ENCODE peak calls at places on chromosomes 7 and 10, in nine cellular contexts. N is PC-3; K is foreskin keratinocyte; Q is HL-60; A is OCI-LY7; C is heart right ventricle; F is CD8-positive, alpha-beta memory T cell; B is endothelial cell of umbilical vein; T is prostate gland. G is an unnamed sample.

GRCh38 chr10:65945071-65945470 is 980.8 kb upstream of the LRRTM3 start:
- DNase-seq in T (no peak), K (no peak), Q (no peak), C (no peak), A (no peak), B (no peak), F (no peak), N (peak), G (no peak)

GRCh38 chr10:110376021-110376773 is 71.5 kb upstream of the SMNDC1 start:
- DNase-seq in F (no peak), N (no peak), C (peak), Q (no peak), K (no peak), T (no peak), A (no peak), B (peak), G (no peak)

GRCh38 chr10:60677541-60678129 is 100.6 kb upstream of the CDK1 start:
- DNase-seq in C (no peak), A (no peak), N (no peak), K (no peak), B (no peak), F (no peak), T (no peak), Q (no peak), G (no peak)

GRCh38 chr10:11757452-11757819 is 15.3 kb downstream of the ECHDC3 start:
- DNase-seq in K (peak), F (no peak), T (peak), A (no peak), Q (no peak), B (peak), C (peak), N (peak), G (peak)

GRCh38 chr7:139648617-139648932 is 125.1 kb downstream of the CLEC2L start:
- DNase-seq in K (no peak), B (no peak), Q (no peak), A (no peak), F (no peak), C (no peak), N (no peak), T (no peak), G (no peak)

GRCh38 chr7:48052748-48053147 is 17.4 kb downstream of the C7orf57 start:
- DNase-seq in N (peak), C (no peak), K (peak), A (no peak), T (no peak), B (no peak), Q (no peak), F (no peak), G (no peak)

GRCh38 chr7:98877692-98878364 is 504 bp upstream of the TRRAP start:
- DNase-seq in T (no peak), K (no peak), Q (no peak), F (no peak), N (no peak), C (no peak), B (no peak), A (no peak), G (no peak)

GRCh38 chr7:70940597-70940996 is 191.3 kb upstream of the GALNT17 start:
- DNase-seq in N (no peak), Q (no peak), K (no peak), F (no peak), B (no peak), C (no peak), T (no peak), A (no peak), G (no peak)

GRCh38 chr7:91656486-91657237 is 223.8 kb downstream of the MTERF1 start:
- DNase-seq in N (no peak), F (no peak), C (no peak), T (no peak), K (no peak), A (no peak), Q (no peak), B (no peak), G (no peak)

GRCh38 chr7:79453558-79454324 is at the start of gene MAGI2:
- DNase-seq in K (peak), C (peak), A (no peak), N (no peak), B (peak), F (no peak), Q (no peak), T (peak), G (no peak)

GRCh38 chr7:88037050-88037449 is 103.0 kb downstream of the ADAM22 start:
- DNase-seq in F (no peak), T (no peak), K (no peak), Q (no peak), N (no peak), A (no peak), B (no peak), C (no peak), G (no peak)

GRCh38 chr7:5423844-5424688 is 432 bp upstream of the TNRC18 start:
- DNase-seq in Q (peak), T (peak), A (peak), B (peak), F (peak), C (peak), N (peak), K (peak), G (peak)

GRCh38 chr10:712089-712488 is 22.6 kb upstream of the DIP2C start:
- DNase-seq in T (no peak), A (no peak), Q (no peak), F (no peak), N (no peak), C (no peak), K (no peak), B (no peak), G (no peak)

GRCh38 chr7:147584771-147585193 is 1005.8 kb upstream of the C7orf33 start:
- DNase-seq in C (no peak), N (no peak), T (no peak), B (no peak), Q (no peak), F (no peak), A (no peak), K (no peak), G (no peak)

GRCh38 chr7:1961776-1962276 is 270.9 kb downstream of the MAD1L1 start:
- DNase-seq in Q (no peak), B (peak), K (peak), A (no peak), N (peak), F (peak), C (no peak), T (no peak), G (peak)

GRCh38 chr10:13349776-13350274 is 1.7 kb upstream of the SEPHS1 start:
- DNase-seq in B (peak), Q (no peak), A (peak), C (peak), N (peak), K (no peak), T (peak), F (no peak), G (no peak)

GRCh38 chr7:41916450-41916927 is 213.6 kb upstream of the INHBA start:
- DNase-seq in N (peak), A (no peak), B (peak), F (no peak), Q (no peak), K (peak), C (no peak), T (no peak), G (peak)

GRCh38 chr7:128022631-128023532 is 8.4 kb downstream of the LRRC4 start:
- DNase-seq in A (no peak), N (peak), C (no peak), T (no peak), Q (no peak), B (no peak), F (no peak), K (no peak), G (peak)

GRCh38 chr10:77386365-77386764 is 251.2 kb downstream of the KCNMA1 start:
- DNase-seq in B (no peak), T (no peak), K (no peak), F (no peak), C (no peak), Q (no peak), A (no peak), N (no peak), G (no peak)

GRCh38 chr10:88293073-88293472 is 290.0 kb downstream of the RNLS start:
- DNase-seq in B (peak), N (no peak), K (no peak), Q (no peak), A (no peak), F (no peak), T (no peak), C (no peak), G (no peak)

GRCh38 chr7:24227603-24228359 is 56.2 kb upstream of the NPY start:
- DNase-seq in T (no peak), N (no peak), A (peak), F (no peak), K (no peak), Q (no peak), B (no peak), C (no peak), G (no peak)

GRCh38 chr10:116147162-116147906 is 125.7 kb downstream of the GFRA1 start:
- DNase-seq in K (no peak), C (no peak), F (no peak), N (no peak), B (no peak), Q (no peak), T (no peak), A (no peak), G (no peak)

GRCh38 chr7:25963733-25964132 is 188.3 kb upstream of the NFE2L3 start:
- DNase-seq in K (no peak), Q (no peak), T (no peak), N (no peak), C (no peak), F (no peak), B (no peak), A (no peak), G (no peak)
- H3K27ac ChIP-seq in K (no peak), Q (no peak), T (no peak), N (no peak), C (no peak), F (no peak), B (no peak), A (peak), G (no peak)

GRCh38 chr10:74928742-74929191 is 102.4 kb downstream of the KAT6B start:
- DNase-seq in Q (no peak), K (no peak), A (no peak), F (no peak), T (no peak), B (no peak), N (no peak), C (no peak), G (no peak)

GRCh38 chr10:74927701-74928100 is 101.3 kb downstream of the KAT6B start:
- DNase-seq in A (no peak), K (no peak), N (peak), B (peak), T (no peak), F (no peak), C (no peak), Q (no peak), G (no peak)

GRCh38 chr10:74926791-74927585 is 100.6 kb downstream of the KAT6B start:
- DNase-seq in K (no peak), Q (no peak), T (no peak), C (no peak), F (no peak), A (no peak), N (peak), B (no peak), G (no peak)

GRCh38 chr10:74930962-74931361 is 104.6 kb downstream of the KAT6B start:
- DNase-seq in T (no peak), C (no peak), N (no peak), A (no peak), B (no peak), K (no peak), F (no peak), Q (no peak), G (no peak)

DNA sequence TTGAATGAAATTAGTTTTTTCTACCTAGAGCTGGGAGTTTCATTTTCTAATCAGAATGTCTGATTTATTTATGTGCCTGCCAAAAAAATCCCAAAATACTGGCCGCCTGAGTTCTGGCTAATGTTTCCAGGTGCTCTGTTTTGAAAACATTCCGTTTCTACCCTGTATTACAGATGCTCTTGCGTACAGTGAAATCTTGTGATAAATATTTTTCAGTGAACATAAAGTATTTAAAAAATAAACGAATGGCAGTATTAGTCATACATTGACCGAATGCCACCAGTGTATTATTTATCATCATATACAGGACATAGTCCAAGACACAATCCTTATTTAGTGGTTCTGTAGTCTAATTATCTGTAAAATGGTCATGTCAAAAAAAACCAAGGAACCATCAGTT is 102.8 kb downstream of the KAT6B start:
- DNase-seq in F (no peak), Q (no peak), C (no peak), T (no peak), B (peak), K (no peak), A (no peak), N (peak), G (no peak)
- H3K27ac ChIP-seq in F (no peak), Q (no peak), C (peak), T (no peak), B (no peak), K (no peak), A (no peak), N (peak), G (no peak)

GRCh38 chr10:8058274-8059111 is 4.0 kb downstream of the GATA3 start:
- DNase-seq in A (no peak), T (no peak), Q (no peak), N (no peak), B (no peak), K (no peak), C (no peak), F (no peak), G (no peak)
- H3K27ac ChIP-seq in A (no peak), T (peak), Q (no peak), N (no peak), B (peak), K (peak), C (no peak), F (no peak), G (peak)

GRCh38 chr7:137908106-137908505 is 61.3 kb upstream of the DGKI start:
- DNase-seq in F (no peak), K (no peak), Q (no peak), B (no peak), T (no peak), N (no peak), C (no peak), A (no peak), G (no peak)

GRCh38 chr7:137913985-137914384 is 67.2 kb upstream of the DGKI start:
- DNase-seq in T (no peak), Q (no peak), A (no peak), F (no peak), B (no peak), N (no peak), C (no peak), K (no peak), G (no peak)

GRCh38 chr7:137903382-137904169 is 56.8 kb upstream of the DGKI start:
- DNase-seq in B (peak), A (peak), C (no peak), Q (peak), K (peak), N (peak), T (peak), F (peak), G (no peak)

GRCh38 chr7:137904826-137905225 is 58.1 kb upstream of the DGKI start:
- DNase-seq in Q (no peak), N (no peak), C (no peak), K (no peak), T (no peak), F (no peak), A (peak), B (no peak), G (no peak)

DNA sequence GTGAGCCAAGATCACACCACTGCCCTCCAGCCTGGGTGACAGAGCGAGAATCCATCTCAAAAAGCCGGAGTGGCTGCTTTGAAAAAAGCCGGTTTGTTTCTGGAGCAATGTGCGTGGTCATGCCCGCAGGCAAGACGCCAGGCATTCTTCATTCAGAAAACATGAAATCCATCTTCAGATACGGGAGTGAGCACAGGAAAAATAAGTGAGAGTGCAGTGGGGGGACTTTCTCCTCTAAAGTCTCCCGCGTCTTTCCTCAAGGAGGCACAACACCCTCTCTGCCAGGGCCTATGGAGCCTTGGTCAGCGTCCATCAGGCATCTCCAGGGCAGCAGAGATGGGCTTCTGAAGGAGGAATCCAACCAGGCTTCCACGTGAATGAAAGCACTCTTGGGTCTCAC is 62.3 kb upstream of the DGKI start:
- DNase-seq in T (no peak), B (no peak), C (no peak), F (no peak), A (no peak), K (no peak), Q (no peak), N (no peak), G (no peak)
- H3K27ac ChIP-seq in T (no peak), B (no peak), C (no peak), F (no peak), A (no peak), K (no peak), Q (no peak), N (no peak), G (no peak)

GRCh38 chr10:99926925-99927718 is 82.6 kb downstream of the DNMBP start:
- DNase-seq in C (peak), A (no peak), T (peak), B (peak), N (peak), K (no peak), Q (no peak), F (no peak), G (no peak)
- H3K27ac ChIP-seq in C (no peak), A (no peak), T (peak), B (peak), N (no peak), K (peak), Q (no peak), F (no peak), G (peak)

DNA sequence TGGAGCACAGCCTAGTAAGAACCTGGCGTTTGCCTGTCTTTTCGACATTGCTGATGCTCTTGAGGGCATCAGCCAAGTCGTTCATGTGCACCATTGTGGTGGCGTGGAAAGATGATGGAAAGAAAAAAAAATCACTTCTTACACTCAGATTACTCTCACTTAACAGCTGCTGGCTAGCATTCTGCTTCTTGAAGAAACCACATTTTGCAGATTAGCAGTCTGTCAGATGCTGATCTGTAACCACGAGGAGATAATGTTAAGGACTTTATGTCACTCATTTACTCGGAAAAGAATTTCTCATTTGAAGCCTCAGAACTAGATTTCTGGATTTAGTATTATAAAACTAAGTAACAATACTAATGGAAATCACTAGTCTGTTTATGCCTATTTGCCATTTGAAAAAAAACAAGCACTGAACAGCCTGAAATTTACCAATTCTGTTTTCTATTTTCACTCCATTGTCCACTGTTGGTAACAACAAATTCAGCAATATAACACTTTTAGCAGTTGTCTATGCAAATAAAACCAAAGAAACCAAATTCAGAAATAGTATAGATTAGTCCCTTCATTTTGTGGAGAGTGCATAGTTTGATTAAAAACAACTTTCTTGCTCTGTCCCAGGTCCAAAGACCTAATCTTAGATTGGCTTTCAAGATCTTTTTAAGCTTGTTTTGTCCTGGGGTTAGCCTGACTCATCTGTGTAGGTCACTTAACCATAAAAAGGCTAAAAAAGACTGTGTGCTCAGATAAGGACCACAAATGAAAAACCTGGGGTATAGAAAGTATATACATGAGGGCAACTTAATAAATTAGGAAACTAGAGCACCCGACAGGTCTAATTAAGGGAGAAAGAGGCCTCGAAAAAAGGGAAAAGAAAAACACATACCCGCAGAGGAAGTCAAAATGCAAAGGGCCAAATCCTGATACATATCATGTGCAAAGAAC is 67.5 kb downstream of the NT5C2 start:
- DNase-seq in T (no peak), N (no peak), A (no peak), F (no peak), Q (no peak), K (no peak), B (peak), C (no peak), G (no peak)
- H3K27ac ChIP-seq in T (no peak), N (no peak), A (no peak), F (no peak), Q (no peak), K (no peak), B (no peak), C (no peak), G (no peak)

GRCh38 chr10:130067893-130068292 is 42.7 kb downstream of the C10orf143 start:
- DNase-seq in A (no peak), N (no peak), K (no peak), Q (no peak), T (no peak), B (no peak), F (no peak), C (no peak), G (no peak)
- H3K27ac ChIP-seq in A (no peak), N (no peak), K (no peak), Q (no peak), T (no peak), B (no peak), F (no peak), C (no peak), G (no peak)

DNA sequence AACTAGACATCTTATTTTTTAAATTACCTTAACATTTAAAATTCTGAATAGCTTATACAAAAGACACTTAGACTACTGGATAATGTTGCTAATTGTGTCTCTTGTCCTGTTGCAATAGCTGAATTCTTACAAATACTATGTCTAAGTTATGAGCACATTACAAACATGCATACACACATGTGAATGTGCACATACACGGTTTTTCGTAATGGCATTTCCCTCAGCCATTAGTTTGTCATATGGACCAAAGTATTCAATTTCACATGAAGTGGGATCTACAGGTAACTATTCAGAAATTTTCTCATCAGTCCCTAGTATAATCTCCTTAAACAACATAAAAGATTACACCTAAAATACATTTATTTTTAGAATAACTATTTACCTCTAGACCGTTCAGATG is 178.6 kb upstream of the BET1 start:
- DNase-seq in Q (no peak), T (no peak), F (no peak), C (no peak), N (no peak), B (no peak), K (no peak), A (no peak), G (no peak)
- H3K27ac ChIP-seq in Q (no peak), T (no peak), F (no peak), C (peak), N (peak), B (peak), K (no peak), A (no peak), G (peak)

GRCh38 chr7:121081327-121081936 is 92.9 kb downstream of the CPED1 start:
- DNase-seq in T (no peak), B (peak), F (no peak), Q (peak), N (peak), A (peak), K (peak), C (no peak), G (peak)
- H3K27ac ChIP-seq in T (no peak), B (no peak), F (no peak), Q (no peak), N (no peak), A (no peak), K (no peak), C (no peak), G (no peak)

GRCh38 chr10:113947138-113948011 is 92.9 kb downstream of the NHLRC2 start:
- DNase-seq in B (no peak), K (no peak), F (no peak), C (no peak), Q (no peak), N (peak), T (no peak), A (no peak), G (no peak)
- H3K27ac ChIP-seq in B (no peak), K (no peak), F (no peak), C (peak), Q (no peak), N (no peak), T (peak), A (no peak), G (no peak)